ENCODE peak calls at places on chromosome 19, in four cellular contexts. One of them, this sample, is unnamed.

GRCh38 chr19:3179739-3180293 is 1.2 kb downstream of the S1PR4 start:
- DNase-seq in naive B cell: no peak
- DNase-seq in BJ: no peak
- DNase-seq in mammary epithelial cell: no peak
- DNase-seq in this sample: no peak

GRCh38 chr19:4229179-4229931 is at the start of gene EBI3:
- DNase-seq in naive B cell: peak
- DNase-seq in BJ: no peak
- DNase-seq in mammary epithelial cell: peak
- DNase-seq in this sample: peak

GRCh38 chr19:45302416-45302815 is 20.3 kb downstream of the CKM start:
- DNase-seq in naive B cell: no peak
- DNase-seq in BJ: no peak
- DNase-seq in mammary epithelial cell: no peak
- DNase-seq in this sample: no peak

GRCh38 chr19:40144151-40144550 is 47.1 kb upstream of the MAP3K10 start:
- DNase-seq in naive B cell: no peak
- DNase-seq in BJ: no peak
- DNase-seq in mammary epithelial cell: no peak
- DNase-seq in this sample: no peak

GRCh38 chr19:1747285-1748114 is 5.8 kb upstream of the ONECUT3 start:
- DNase-seq in naive B cell: no peak
- DNase-seq in BJ: peak
- DNase-seq in mammary epithelial cell: peak
- DNase-seq in this sample: peak

GRCh38 chr19:46196410-46197124 is 33.0 kb upstream of the IGFL1 start:
- DNase-seq in naive B cell: no peak
- DNase-seq in BJ: no peak
- DNase-seq in mammary epithelial cell: no peak
- DNase-seq in this sample: no peak

GRCh38 chr19:16232568-16232967 is 34.9 kb downstream of the AP1M1 start:
- DNase-seq in naive B cell: no peak
- DNase-seq in BJ: no peak
- DNase-seq in mammary epithelial cell: no peak
- DNase-seq in this sample: no peak

GRCh38 chr19:47895165-47895782 is 9.2 kb upstream of the SULT2A1 start:
- DNase-seq in naive B cell: no peak
- DNase-seq in BJ: no peak
- DNase-seq in mammary epithelial cell: no peak
- DNase-seq in this sample: no peak

GRCh38 chr19:42634409-42635232 is 39.9 kb upstream of the CEACAM8 start:
- DNase-seq in naive B cell: no peak
- DNase-seq in BJ: no peak
- DNase-seq in mammary epithelial cell: peak
- DNase-seq in this sample: no peak

GRCh38 chr19:1568320-1569019 is at the start of gene MEX3D:
- DNase-seq in naive B cell: peak
- DNase-seq in BJ: no peak
- DNase-seq in mammary epithelial cell: peak
- DNase-seq in this sample: no peak

GRCh38 chr19:45621976-45622503 is 17.2 kb downstream of the EML2 start:
- DNase-seq in naive B cell: no peak
- DNase-seq in BJ: no peak
- DNase-seq in mammary epithelial cell: no peak
- DNase-seq in this sample: no peak

GRCh38 chr19:8655340-8655709 is 24.9 kb downstream of the NFILZ start:
- DNase-seq in naive B cell: no peak
- DNase-seq in BJ: no peak
- DNase-seq in mammary epithelial cell: no peak
- DNase-seq in this sample: no peak

GRCh38 chr19:31545766-31546165 is 196.5 kb upstream of the TSHZ3 start:
- DNase-seq in naive B cell: no peak
- DNase-seq in BJ: no peak
- DNase-seq in mammary epithelial cell: no peak
- DNase-seq in this sample: no peak

GRCh38 chr19:50300814-50301606 is 28.2 kb downstream of the KCNC3 start:
- DNase-seq in naive B cell: no peak
- DNase-seq in BJ: peak
- DNase-seq in mammary epithelial cell: peak
- DNase-seq in this sample: peak

GRCh38 chr19:39778763-39779162 is at the start of gene LEUTX:
- DNase-seq in naive B cell: no peak
- DNase-seq in BJ: no peak
- DNase-seq in mammary epithelial cell: no peak
- DNase-seq in this sample: no peak

GRCh38 chr19:7450243-7451223 is 38.3 kb downstream of the PEX11G start:
- DNase-seq in naive B cell: no peak
- DNase-seq in BJ: no peak
- DNase-seq in mammary epithelial cell: peak
- DNase-seq in this sample: no peak

GRCh38 chr19:45216677-45217076 is 28.5 kb downstream of the EXOC3L2 start:
- DNase-seq in naive B cell: no peak
- DNase-seq in BJ: no peak
- DNase-seq in mammary epithelial cell: no peak
- DNase-seq in this sample: no peak

GRCh38 chr19:16868423-16869130 is 20.2 kb upstream of the F2RL3 start:
- DNase-seq in naive B cell: no peak
- DNase-seq in BJ: no peak
- DNase-seq in mammary epithelial cell: no peak
- DNase-seq in this sample: no peak

GRCh38 chr19:34402074-34402600 is 2.1 kb upstream of the PDCD2L start:
- DNase-seq in naive B cell: no peak
- DNase-seq in BJ: no peak
- DNase-seq in mammary epithelial cell: no peak
- DNase-seq in this sample: no peak

GRCh38 chr19:1250374-1251232 is 2.2 kb downstream of the MIDN start:
- DNase-seq in naive B cell: peak
- DNase-seq in BJ: no peak
- DNase-seq in mammary epithelial cell: no peak
- DNase-seq in this sample: no peak

GRCh38 chr19:3206216-3206953 is 18.1 kb upstream of the CELF5 start:
- DNase-seq in naive B cell: no peak
- DNase-seq in BJ: no peak
- DNase-seq in mammary epithelial cell: no peak
- DNase-seq in this sample: no peak

GRCh38 chr19:7781157-7781556 is 18.1 kb downstream of the CLEC4M start:
- DNase-seq in naive B cell: no peak
- DNase-seq in BJ: no peak
- DNase-seq in mammary epithelial cell: no peak
- DNase-seq in this sample: no peak

GRCh38 chr19:14322889-14323463 is 58.3 kb upstream of the ADGRE5 start:
- DNase-seq in naive B cell: no peak
- DNase-seq in BJ: no peak
- DNase-seq in mammary epithelial cell: no peak
- DNase-seq in this sample: no peak

GRCh38 chr19:27746691-27747380 is 1466.1 kb downstream of the UQCRFS1 start:
- DNase-seq in naive B cell: no peak
- DNase-seq in BJ: no peak
- DNase-seq in mammary epithelial cell: peak
- DNase-seq in this sample: no peak

GRCh38 chr19:28396259-28396940 is 816.6 kb downstream of the UQCRFS1 start:
- DNase-seq in naive B cell: no peak
- DNase-seq in BJ: no peak
- DNase-seq in mammary epithelial cell: no peak
- DNase-seq in this sample: no peak

GRCh38 chr19:14248578-14249011 is 42.6 kb upstream of the ADGRL1 start:
- DNase-seq in naive B cell: no peak
- DNase-seq in BJ: no peak
- DNase-seq in mammary epithelial cell: no peak
- DNase-seq in this sample: no peak

GRCh38 chr19:57949296-57949695 is 1.8 kb upstream of the ZNF256 start:
- DNase-seq in naive B cell: no peak
- DNase-seq in BJ: no peak
- DNase-seq in mammary epithelial cell: no peak
- DNase-seq in this sample: no peak

This sample was measured in AG04449.